ENCODE peak calls at places on chromosomes 1 and 21, in five cellular contexts. One of them, this sample, is unnamed.

GRCh38 chr1:94697839-94698238 is 122.3 kb upstream of the SLC44A3 start:
- DNase-seq in GM13976: no peak
- DNase-seq in glutamatergic neuron: no peak
- DNase-seq in thoracic aorta: no peak
- DNase-seq in psoas muscle: no peak
- DNase-seq in this sample: no peak

GRCh38 chr1:227749225-227749624 is 14.0 kb downstream of the SNAP47 start:
- DNase-seq in GM13976: no peak
- DNase-seq in glutamatergic neuron: no peak
- DNase-seq in thoracic aorta: no peak
- DNase-seq in psoas muscle: no peak
- DNase-seq in this sample: no peak

GRCh38 chr21:43331962-43332458 is 94.9 kb downstream of the SIK1 start:
- DNase-seq in GM13976: no peak
- DNase-seq in glutamatergic neuron: no peak
- DNase-seq in thoracic aorta: no peak
- DNase-seq in psoas muscle: peak
- DNase-seq in this sample: no peak

GRCh38 chr1:24725209-24725651 is 20.0 kb upstream of the CLIC4 start:
- DNase-seq in GM13976: no peak
- DNase-seq in glutamatergic neuron: no peak
- DNase-seq in thoracic aorta: no peak
- DNase-seq in psoas muscle: no peak
- DNase-seq in this sample: no peak

GRCh38 chr1:5938068-5938740 is 54.0 kb downstream of the NPHP4 start:
- DNase-seq in GM13976: no peak
- DNase-seq in glutamatergic neuron: no peak
- DNase-seq in thoracic aorta: no peak
- DNase-seq in psoas muscle: no peak
- DNase-seq in this sample: no peak

GRCh38 chr1:16459503-16459902 is 19.0 kb downstream of the NECAP2 start:
- DNase-seq in GM13976: no peak
- DNase-seq in glutamatergic neuron: no peak
- DNase-seq in thoracic aorta: no peak
- DNase-seq in psoas muscle: no peak
- DNase-seq in this sample: no peak

GRCh38 chr21:43608225-43608624 is 51.1 kb downstream of the HSF2BP start:
- DNase-seq in GM13976: no peak
- DNase-seq in glutamatergic neuron: no peak
- DNase-seq in thoracic aorta: no peak
- DNase-seq in psoas muscle: no peak
- DNase-seq in this sample: no peak

GRCh38 chr1:206674745-206675175 is 9.9 kb upstream of the MAPKAPK2 start:
- DNase-seq in GM13976: no peak
- DNase-seq in glutamatergic neuron: no peak
- DNase-seq in thoracic aorta: peak
- DNase-seq in psoas muscle: peak
- DNase-seq in this sample: no peak

GRCh38 chr1:220159026-220159425 is 65.1 kb downstream of the IARS2 start:
- DNase-seq in GM13976: no peak
- DNase-seq in glutamatergic neuron: no peak
- DNase-seq in thoracic aorta: no peak
- DNase-seq in psoas muscle: no peak
- DNase-seq in this sample: no peak

GRCh38 chr1:164748253-164748899 is 189.4 kb downstream of the PBX1 start:
- DNase-seq in GM13976: no peak
- DNase-seq in glutamatergic neuron: no peak
- DNase-seq in thoracic aorta: no peak
- DNase-seq in psoas muscle: peak
- DNase-seq in this sample: no peak

GRCh38 chr1:1360511-1361169 is 2.3 kb upstream of the MXRA8 start:
- DNase-seq in GM13976: no peak
- DNase-seq in glutamatergic neuron: peak
- DNase-seq in thoracic aorta: peak
- DNase-seq in psoas muscle: peak
- DNase-seq in this sample: no peak

GRCh38 chr1:152622803-152623202 is at the start of gene LCE3A:
- DNase-seq in GM13976: no peak
- DNase-seq in glutamatergic neuron: no peak
- DNase-seq in thoracic aorta: no peak
- DNase-seq in psoas muscle: no peak
- DNase-seq in this sample: no peak

GRCh38 chr1:110675060-110675791 is 486 bp upstream of the KCNA3 start:
- DNase-seq in GM13976: no peak
- DNase-seq in glutamatergic neuron: peak
- DNase-seq in thoracic aorta: no peak
- DNase-seq in psoas muscle: no peak
- DNase-seq in this sample: no peak

GRCh38 chr1:54238353-54239040 is 38.5 kb downstream of the MRPL37 start:
- DNase-seq in GM13976: no peak
- DNase-seq in glutamatergic neuron: no peak
- DNase-seq in thoracic aorta: no peak
- DNase-seq in psoas muscle: no peak
- DNase-seq in this sample: no peak

GRCh38 chr1:214192825-214193643 is 87.9 kb upstream of the SMYD2 start:
- DNase-seq in GM13976: no peak
- DNase-seq in glutamatergic neuron: peak
- DNase-seq in thoracic aorta: no peak
- DNase-seq in psoas muscle: no peak
- DNase-seq in this sample: no peak

GRCh38 chr1:53502641-53503432 is 43.6 kb downstream of the DMRTB1 start:
- DNase-seq in GM13976: no peak
- DNase-seq in glutamatergic neuron: peak
- DNase-seq in thoracic aorta: no peak
- DNase-seq in psoas muscle: no peak
- DNase-seq in this sample: no peak

GRCh38 chr1:222167111-222167510 is 380.8 kb downstream of the HHIPL2 start:
- DNase-seq in GM13976: peak
- DNase-seq in glutamatergic neuron: peak
- DNase-seq in thoracic aorta: no peak
- DNase-seq in psoas muscle: peak
- DNase-seq in this sample: no peak

GRCh38 chr21:17576080-17576835 is 36.4 kb downstream of the BTG3 start:
- DNase-seq in GM13976: no peak
- DNase-seq in glutamatergic neuron: no peak
- DNase-seq in thoracic aorta: no peak
- DNase-seq in psoas muscle: no peak
- DNase-seq in this sample: no peak

GRCh38 chr1:39081266-39082139 is 55.4 kb downstream of the NDUFS5 start:
- DNase-seq in GM13976: peak
- DNase-seq in glutamatergic neuron: peak
- DNase-seq in thoracic aorta: no peak
- DNase-seq in psoas muscle: peak
- DNase-seq in this sample: peak

GRCh38 chr1:41649445-41650175 is 165.1 kb upstream of the EDN2 start:
- DNase-seq in GM13976: no peak
- DNase-seq in glutamatergic neuron: no peak
- DNase-seq in thoracic aorta: no peak
- DNase-seq in psoas muscle: no peak
- DNase-seq in this sample: no peak

GRCh38 chr1:158121604-158122254 is 59.0 kb upstream of the CD1D start:
- DNase-seq in GM13976: peak
- DNase-seq in glutamatergic neuron: peak
- DNase-seq in thoracic aorta: no peak
- DNase-seq in psoas muscle: no peak
- DNase-seq in this sample: peak

GRCh38 chr1:55542901-55543504 is 327.8 kb upstream of the USP24 start:
- DNase-seq in GM13976: no peak
- DNase-seq in glutamatergic neuron: no peak
- DNase-seq in thoracic aorta: no peak
- DNase-seq in psoas muscle: no peak
- DNase-seq in this sample: no peak

GRCh38 chr1:84698718-84699117 is 8.5 kb upstream of the SSX2IP start:
- DNase-seq in GM13976: no peak
- DNase-seq in glutamatergic neuron: no peak
- DNase-seq in thoracic aorta: no peak
- DNase-seq in psoas muscle: no peak
- DNase-seq in this sample: no peak

GRCh38 chr1:156241311-156241811 is 623 bp upstream of the BGLAP start:
- DNase-seq in GM13976: no peak
- DNase-seq in glutamatergic neuron: no peak
- DNase-seq in thoracic aorta: no peak
- DNase-seq in psoas muscle: no peak
- DNase-seq in this sample: no peak

GRCh38 chr1:13930151-13930550 is 230.2 kb downstream of the PRDM2 start:
- DNase-seq in GM13976: peak
- DNase-seq in glutamatergic neuron: no peak
- DNase-seq in thoracic aorta: no peak
- DNase-seq in psoas muscle: no peak
- DNase-seq in this sample: no peak

GRCh38 chr1:12161662-12162458 is 4.9 kb upstream of the TNFRSF1B start:
- DNase-seq in GM13976: peak
- DNase-seq in glutamatergic neuron: no peak
- DNase-seq in thoracic aorta: peak
- DNase-seq in psoas muscle: peak
- DNase-seq in this sample: peak

GRCh38 chr21:25906554-25906953 is 171.8 kb downstream of the GABPA start:
- DNase-seq in GM13976: no peak
- DNase-seq in glutamatergic neuron: no peak
- DNase-seq in thoracic aorta: no peak
- DNase-seq in psoas muscle: no peak
- DNase-seq in this sample: no peak

GRCh38 chr1:8096105-8097011 is 70.2 kb upstream of the ERRFI1 start:
- DNase-seq in GM13976: no peak
- DNase-seq in glutamatergic neuron: no peak
- DNase-seq in thoracic aorta: no peak
- DNase-seq in psoas muscle: no peak
- DNase-seq in this sample: no peak

GRCh38 chr1:189929501-189930099 is 548.1 kb downstream of the BRINP3 start:
- DNase-seq in GM13976: no peak
- DNase-seq in glutamatergic neuron: no peak
- DNase-seq in thoracic aorta: no peak
- DNase-seq in psoas muscle: no peak
- DNase-seq in this sample: no peak

GRCh38 chr1:206470692-206471414 is 577 bp downstream of the IKBKE start:
- DNase-seq in GM13976: peak
- DNase-seq in glutamatergic neuron: no peak
- DNase-seq in thoracic aorta: no peak
- DNase-seq in psoas muscle: peak
- DNase-seq in this sample: peak

GRCh38 chr21:36990508-36991205 is 15.8 kb upstream of the RIPPLY3 start:
- DNase-seq in GM13976: no peak
- DNase-seq in glutamatergic neuron: no peak
- DNase-seq in thoracic aorta: no peak
- DNase-seq in psoas muscle: no peak
- DNase-seq in this sample: no peak

GRCh38 chr1:14190508-14190907 is 408.0 kb upstream of the KAZN start:
- DNase-seq in GM13976: no peak
- DNase-seq in glutamatergic neuron: no peak
- DNase-seq in thoracic aorta: no peak
- DNase-seq in psoas muscle: no peak
- DNase-seq in this sample: no peak

DNA sequence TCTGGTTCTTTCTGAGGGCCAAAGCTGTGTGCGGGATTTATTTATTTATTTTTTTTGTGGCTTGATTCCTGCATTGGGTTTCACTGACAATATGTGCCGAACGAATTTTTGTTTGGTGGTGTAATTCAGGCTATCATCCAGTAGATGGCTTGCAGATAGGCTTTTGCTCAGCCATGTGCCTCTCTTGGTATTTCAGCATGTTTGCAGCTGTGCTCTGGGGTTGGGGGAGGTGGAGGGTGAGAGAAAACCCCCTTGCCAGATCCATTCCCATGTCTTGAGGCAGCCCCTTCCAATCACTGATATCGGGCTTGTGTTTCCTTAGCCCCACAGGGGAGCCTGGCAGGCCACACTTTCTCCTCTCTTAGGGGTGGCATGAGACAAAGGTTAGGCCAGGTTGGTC is 302.4 kb downstream of the PTGER3 start:
- DNase-seq in GM13976: no peak
- DNase-seq in glutamatergic neuron: no peak
- DNase-seq in thoracic aorta: no peak
- DNase-seq in psoas muscle: no peak
- DNase-seq in this sample: no peak
- TF ChIP-seq CTCF in GM13976: no peak
- TF ChIP-seq CTCF in glutamatergic neuron: peak
- TF ChIP-seq CTCF in thoracic aorta: no peak
- TF ChIP-seq CTCF in psoas muscle: no peak
- TF ChIP-seq CTCF in this sample: no peak

DNA sequence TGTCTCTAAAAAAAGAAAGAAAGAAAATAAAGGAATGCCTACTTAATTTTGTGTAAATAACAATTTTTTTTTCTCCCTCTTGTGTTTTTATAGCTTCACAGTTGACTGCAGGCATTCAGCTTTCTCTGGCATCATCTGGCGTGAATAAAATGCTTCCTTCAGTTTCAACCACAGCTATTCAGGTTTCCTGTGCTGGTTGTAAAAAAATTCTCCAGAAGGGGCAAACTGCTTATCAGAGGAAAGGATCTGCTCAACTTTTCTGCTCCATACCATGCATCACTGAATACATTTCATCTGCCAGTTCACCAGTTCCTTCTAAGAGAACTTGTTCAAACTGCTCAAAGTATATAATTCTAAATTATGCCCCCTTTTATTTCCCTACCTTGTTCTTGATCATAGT is 18.0 kb downstream of the ZMYM1 start:
- DNase-seq in GM13976: no peak
- DNase-seq in glutamatergic neuron: no peak
- DNase-seq in thoracic aorta: no peak
- DNase-seq in psoas muscle: no peak
- DNase-seq in this sample: no peak
- TF ChIP-seq CTCF in GM13976: no peak
- TF ChIP-seq CTCF in glutamatergic neuron: no peak
- TF ChIP-seq CTCF in thoracic aorta: no peak
- TF ChIP-seq CTCF in psoas muscle: no peak
- TF ChIP-seq CTCF in this sample: no peak

DNA sequence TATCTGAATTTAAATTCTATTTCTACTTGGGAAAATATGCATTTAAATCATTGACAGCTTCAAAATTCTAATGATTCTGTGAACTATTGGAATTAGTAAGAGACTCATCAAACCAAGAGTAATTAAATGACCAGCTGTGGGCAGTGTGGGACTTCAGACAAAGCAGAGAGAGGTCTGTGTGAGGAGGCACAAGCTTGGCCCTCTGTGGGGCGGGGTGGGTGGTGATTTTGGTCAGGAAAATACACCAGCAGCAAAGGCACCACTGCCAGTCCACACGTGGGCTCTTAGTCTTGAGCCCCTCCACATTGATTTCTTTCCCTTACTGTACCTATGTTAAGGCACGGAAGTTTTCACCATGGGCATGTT is 39.2 kb upstream of the RAB4A start:
- DNase-seq in GM13976: no peak
- DNase-seq in glutamatergic neuron: no peak
- DNase-seq in thoracic aorta: no peak
- DNase-seq in psoas muscle: no peak
- DNase-seq in this sample: no peak
- TF ChIP-seq CTCF in GM13976: no peak
- TF ChIP-seq CTCF in glutamatergic neuron: no peak
- TF ChIP-seq CTCF in thoracic aorta: no peak
- TF ChIP-seq CTCF in psoas muscle: no peak
- TF ChIP-seq CTCF in this sample: no peak

GRCh38 chr1:70970407-70970806 is 77.2 kb downstream of the PTGER3 start:
- DNase-seq in GM13976: no peak
- DNase-seq in glutamatergic neuron: no peak
- DNase-seq in thoracic aorta: no peak
- DNase-seq in psoas muscle: no peak
- DNase-seq in this sample: no peak
- TF ChIP-seq CTCF in GM13976: no peak
- TF ChIP-seq CTCF in glutamatergic neuron: no peak
- TF ChIP-seq CTCF in thoracic aorta: no peak
- TF ChIP-seq CTCF in psoas muscle: no peak
- TF ChIP-seq CTCF in this sample: no peak